ENCODE peak calls at places on chromosome 1, in eight cellular contexts. X, U, R, L, T, C, O and D are unnamed samples.

GRCh38 chr1:214843281-214843680 is 239.3 kb upstream of the KCNK2 start:
- DNase-seq in X (no peak), U (no peak), R (no peak), L (no peak), T (no peak), C (no peak), O (no peak), D (no peak)

GRCh38 chr1:20124451-20125057 is 5.2 kb upstream of the PLA2G2D start:
- DNase-seq in X (peak; percentile 74), U (no peak), R (no peak), L (no peak), T (peak; percentile 57), C (peak; percentile 20), O (no peak), D (no peak)

GRCh38 chr1:191528275-191528674 is 630.0 kb upstream of the RGS18 start:
- DNase-seq in X (no peak), U (no peak), R (no peak), L (no peak), T (no peak), C (no peak), O (no peak), D (no peak)

GRCh38 chr1:171441278-171441677 is 44.1 kb upstream of the PRRC2C start:
- DNase-seq in X (no peak), U (no peak), R (no peak), L (no peak), T (no peak), C (peak; percentile 80), O (no peak), D (no peak)

GRCh38 chr1:169060010-169060722 is 46.3 kb upstream of the ATP1B1 start:
- DNase-seq in X (no peak), U (no peak), R (no peak), L (no peak), T (no peak), C (no peak), O (no peak), D (peak; percentile 75)

GRCh38 chr1:1101503-1101902 is 14.4 kb downstream of the C1orf159 start:
- DNase-seq in X (peak; percentile 24), U (no peak), R (no peak), L (no peak), T (no peak), C (no peak), O (no peak), D (no peak)

GRCh38 chr1:192445849-192446489 is 129.2 kb downstream of the RGS21 start:
- DNase-seq in X (no peak), U (peak; percentile 42), R (peak; percentile 46), L (peak; percentile 69), T (peak; percentile 15), C (peak; percentile 22), O (no peak), D (no peak)

GRCh38 chr1:37438971-37439671 is 35.3 kb upstream of the ZC3H12A start:
- DNase-seq in X (no peak), U (no peak), R (no peak), L (no peak), T (no peak), C (no peak), O (no peak), D (no peak)

GRCh38 chr1:43448955-43449707 is 4.6 kb downstream of the HYI start:
- DNase-seq in X (no peak), U (no peak), R (no peak), L (no peak), T (no peak), C (no peak), O (no peak), D (no peak)

GRCh38 chr1:164562947-164563346 is 4.0 kb downstream of the PBX1 start:
- DNase-seq in X (no peak), U (no peak), R (no peak), L (no peak), T (no peak), C (no peak), O (no peak), D (no peak)

GRCh38 chr1:215606564-215607168 is 39.6 kb downstream of the KCTD3 start:
- DNase-seq in X (no peak), U (no peak), R (no peak), L (no peak), T (no peak), C (no peak), O (no peak), D (no peak)

GRCh38 chr1:154557939-154558609 is 388 bp downstream of the UBE2Q1 start:
- DNase-seq in X (peak; percentile 81), U (peak; percentile 39), R (peak; percentile 80), L (peak; percentile 61), T (no peak), C (no peak), O (peak; percentile 10), D (no peak)

GRCh38 chr1:52677407-52677806 is 20.7 kb downstream of the COA7 start:
- DNase-seq in X (no peak), U (no peak), R (no peak), L (no peak), T (no peak), C (no peak), O (no peak), D (no peak)

DNA sequence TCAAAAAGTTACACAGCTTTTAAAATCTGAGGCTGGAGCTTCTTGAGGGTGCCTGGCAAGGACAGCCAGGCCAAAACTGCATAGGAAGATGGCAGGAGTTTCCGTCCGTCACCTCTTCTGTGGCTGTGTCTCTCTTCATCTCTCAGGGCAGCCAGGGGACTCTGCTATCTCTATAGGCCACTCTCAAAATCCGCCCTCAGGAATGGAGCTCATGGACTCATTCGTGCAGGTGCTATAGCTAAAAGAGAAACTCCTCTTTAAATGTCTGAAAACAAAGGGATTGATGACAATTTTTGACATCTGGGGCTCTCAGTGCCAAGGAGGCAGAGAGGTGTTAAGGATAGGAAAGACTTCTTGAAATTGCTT is 27.2 kb downstream of the OVAAL start:
- DNase-seq in X (no peak), U (no peak), R (no peak), L (no peak), T (no peak), C (no peak), O (no peak), D (no peak)
- H3K36me3 ChIP-seq in X (no peaks in the 10 kb centered on the region), U (no peaks in the 10 kb centered on the region), R (no peaks in the 10 kb centered on the region), L (no peaks in the 10 kb centered on the region), T (no peaks in the 10 kb centered on the region), C (no peaks in the 10 kb centered on the region), O (no peaks in the 10 kb centered on the region), D (no peaks in the 10 kb centered on the region)

DNA sequence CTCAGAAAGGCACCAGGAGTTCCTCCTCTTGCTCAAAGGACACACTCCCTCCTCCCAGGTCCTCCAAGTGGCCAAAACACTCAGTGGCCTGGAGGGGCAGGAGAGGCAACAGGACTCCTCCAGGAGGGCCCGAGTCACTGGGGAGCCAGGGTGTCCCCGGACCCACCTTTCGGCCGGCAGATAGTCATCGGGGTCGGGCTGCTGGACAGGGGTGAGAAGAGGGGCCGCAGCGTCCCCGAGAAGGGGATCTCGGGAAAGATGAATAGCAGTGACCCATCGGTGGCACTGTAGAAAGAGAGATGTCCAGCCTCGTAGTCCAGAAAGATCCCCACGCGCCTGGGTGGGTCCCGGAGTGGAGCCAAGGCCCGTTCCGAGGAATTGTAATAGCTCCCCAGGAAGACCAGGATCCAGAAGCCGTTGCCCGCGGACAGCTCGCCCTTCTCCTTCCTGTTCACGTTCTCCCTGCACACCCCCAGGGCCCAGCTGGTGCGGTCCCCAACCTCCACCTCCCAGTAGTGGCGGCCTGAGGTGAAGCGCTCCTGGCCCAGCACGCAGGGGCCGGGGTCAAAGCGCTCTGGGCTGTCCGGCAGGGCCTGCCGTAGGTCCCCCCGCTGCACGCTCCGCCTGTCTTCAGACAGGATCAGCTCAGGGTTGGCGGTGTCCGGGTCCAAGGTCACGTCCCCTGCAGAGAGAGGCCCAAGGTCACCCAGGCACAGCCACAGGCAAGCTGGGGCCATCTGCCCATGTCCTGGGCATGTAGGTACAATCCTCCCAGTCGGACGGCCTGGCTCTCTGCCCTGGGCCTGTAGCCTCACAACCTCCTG is 11.9 kb downstream of the TRIM11 start:
- DNase-seq in X (peak; percentile 48), U (no peak), R (peak; percentile 46), L (no peak), T (no peak), C (no peak), O (no peak), D (no peak)
- H3K36me3 ChIP-seq in X (peaks cover 57% of the 10 kb centered on the region), U (peaks cover 18% of the 10 kb centered on the region), R (no peaks in the 10 kb centered on the region), L (peaks cover 12% of the 10 kb centered on the region), T (peaks cover 28% of the 10 kb centered on the region), C (peaks cover 3% of the 10 kb centered on the region), O (peaks cover 21% of the 10 kb centered on the region), D (peaks cover 4% of the 10 kb centered on the region)

GRCh38 chr1:186325239-186325638 is 49.8 kb downstream of the TPR start:
- DNase-seq in X (no peak), U (no peak), R (no peak), L (no peak), T (peak; percentile 2), C (no peak), O (no peak), D (no peak)

GRCh38 chr1:186330758-186331157 is 44.3 kb downstream of the TPR start:
- DNase-seq in X (no peak), U (no peak), R (no peak), L (no peak), T (peak; percentile 4), C (no peak), O (no peak), D (no peak)

GRCh38 chr1:186326009-186326408 is 49.0 kb downstream of the TPR start:
- DNase-seq in X (no peak), U (no peak), R (no peak), L (no peak), T (no peak), C (no peak), O (no peak), D (no peak)

GRCh38 chr1:186323865-186324264 is 51.2 kb downstream of the TPR start:
- DNase-seq in X (no peak), U (no peak), R (no peak), L (no peak), T (no peak), C (no peak), O (no peak), D (no peak)

GRCh38 chr1:186327331-186327730 is 47.7 kb downstream of the TPR start:
- DNase-seq in X (no peak), U (no peak), R (no peak), L (no peak), T (no peak), C (no peak), O (no peak), D (no peak)
- H3K36me3 ChIP-seq in X (peaks cover 84% of the 10 kb centered on the region), U (peaks cover 53% of the 10 kb centered on the region), R (peaks cover 10% of the 10 kb centered on the region), L (peaks cover 87% of the 10 kb centered on the region), T (peaks cover 81% of the 10 kb centered on the region), C (peaks cover 77% of the 10 kb centered on the region), O (peaks cover 34% of the 10 kb centered on the region), D (peaks cover 96% of the 10 kb centered on the region)

GRCh38 chr1:211939876-211940468 is 95.4 kb downstream of the INTS7 start:
- DNase-seq in X (no peak), U (no peak), R (no peak), L (no peak), T (no peak), C (no peak), O (no peak), D (no peak)

GRCh38 chr1:211938473-211939080 is 96.8 kb downstream of the INTS7 start:
- DNase-seq in X (no peak), U (no peak), R (no peak), L (no peak), T (no peak), C (no peak), O (no peak), D (no peak)

GRCh38 chr1:211947396-211948295 is 87.7 kb downstream of the INTS7 start:
- DNase-seq in X (no peak), U (no peak), R (no peak), L (peak; percentile 29), T (no peak), C (no peak), O (no peak), D (no peak)

GRCh38 chr1:211944733-211945500 is 90.4 kb downstream of the INTS7 start:
- DNase-seq in X (no peak), U (no peak), R (no peak), L (peak; percentile 50), T (no peak), C (no peak), O (no peak), D (peak; percentile 67)

GRCh38 chr1:211942583-211942982 is 92.8 kb downstream of the INTS7 start:
- DNase-seq in X (no peak), U (no peak), R (no peak), L (no peak), T (no peak), C (no peak), O (no peak), D (no peak)
- H3K36me3 ChIP-seq in X (peaks cover 8% of the 10 kb centered on the region), U (no peaks in the 10 kb centered on the region), R (peaks cover 3% of the 10 kb centered on the region), L (no peaks in the 10 kb centered on the region), T (no peaks in the 10 kb centered on the region), C (peaks cover 3% of the 10 kb centered on the region), O (no peaks in the 10 kb centered on the region), D (no peaks in the 10 kb centered on the region)